ENCODE peak calls at places on chromosomes 4 and X, in five cellular contexts. One of them, this sample, is unnamed.
A peak's percentile ranks its signal among the peaks of the same experiment; 100 is the strongest.

GRCh38 chr4:41155194-41155830 is 59.0 kb downstream of the APBB2 start:
- DNase-seq in HepG2: no peak
- DNase-seq in GM23338: no peak
- DNase-seq in GM12878: no peak
- DNase-seq in H1: no peak
- DNase-seq in this sample: no peak

GRCh38 chrX:12567857-12568256 is 223.4 kb upstream of the PRPS2 start:
- DNase-seq in HepG2: no peak
- DNase-seq in GM23338: peak; percentile 15
- DNase-seq in GM12878: no peak
- DNase-seq in H1: no peak
- DNase-seq in this sample: no peak

GRCh38 chr4:40280586-40280985 is 54.5 kb upstream of the CHRNA9 start:
- DNase-seq in HepG2: no peak
- DNase-seq in GM23338: no peak
- DNase-seq in GM12878: no peak
- DNase-seq in H1: no peak
- DNase-seq in this sample: no peak

GRCh38 chrX:21926527-21927278 is 13.8 kb upstream of the SMS start:
- DNase-seq in HepG2: peak; percentile 82
- DNase-seq in GM23338: peak; percentile 51
- DNase-seq in GM12878: no peak
- DNase-seq in H1: no peak
- DNase-seq in this sample: no peak

GRCh38 chrX:49264460-49264859 is at the start of gene FOXP3:
- DNase-seq in HepG2: no peak
- DNase-seq in GM23338: no peak
- DNase-seq in GM12878: no peak
- DNase-seq in H1: no peak
- DNase-seq in this sample: no peak

GRCh38 chrX:101564651-101565050 is 14.3 kb downstream of the ARMCX1 start:
- DNase-seq in HepG2: no peak
- DNase-seq in GM23338: no peak
- DNase-seq in GM12878: no peak
- DNase-seq in H1: no peak
- DNase-seq in this sample: no peak

GRCh38 chr4:110526589-110526988 is 50.6 kb downstream of the ENPEP start:
- DNase-seq in HepG2: no peak
- DNase-seq in GM23338: no peak
- DNase-seq in GM12878: no peak
- DNase-seq in H1: no peak
- DNase-seq in this sample: no peak

GRCh38 chr4:78155616-78156105 is 98.5 kb downstream of the FRAS1 start:
- DNase-seq in HepG2: peak; percentile 88
- DNase-seq in GM23338: no peak
- DNase-seq in GM12878: no peak
- DNase-seq in H1: no peak
- DNase-seq in this sample: no peak

GRCh38 chrX:151006410-151007109 is 23.4 kb downstream of the HMGB3 start:
- DNase-seq in HepG2: no peak
- DNase-seq in GM23338: no peak
- DNase-seq in GM12878: no peak
- DNase-seq in H1: no peak
- DNase-seq in this sample: no peak

GRCh38 chr4:74364649-74365491 is at the start of gene EREG:
- DNase-seq in HepG2: no peak
- DNase-seq in GM23338: peak; percentile 94
- DNase-seq in GM12878: no peak
- DNase-seq in H1: peak; percentile 84
- DNase-seq in this sample: peak; percentile 84

GRCh38 chrX:71945435-71945834 is 34.8 kb downstream of the NHSL2 start:
- DNase-seq in HepG2: no peak
- DNase-seq in GM23338: no peak
- DNase-seq in GM12878: no peak
- DNase-seq in H1: no peak
- DNase-seq in this sample: no peak

GRCh38 chr4:24917076-24917856 is 4.4 kb upstream of the CCDC149 start:
- DNase-seq in HepG2: no peak
- DNase-seq in GM23338: no peak
- DNase-seq in GM12878: no peak
- DNase-seq in H1: peak; percentile 58
- DNase-seq in this sample: peak; percentile 17

GRCh38 chrX:121365572-121366161 is 318.3 kb downstream of the GLUD2 start:
- DNase-seq in HepG2: no peak
- DNase-seq in GM23338: no peak
- DNase-seq in GM12878: no peak
- DNase-seq in H1: no peak
- DNase-seq in this sample: no peak

GRCh38 chrX:106955004-106955772 is 35.0 kb downstream of the CLDN2 start:
- DNase-seq in HepG2: peak; percentile 82
- DNase-seq in GM23338: no peak
- DNase-seq in GM12878: no peak
- DNase-seq in H1: no peak
- DNase-seq in this sample: no peak

GRCh38 chr4:107862658-107863057 is 37.9 kb downstream of the SGMS2 start:
- DNase-seq in HepG2: peak; percentile 5
- DNase-seq in GM23338: peak; percentile 13
- DNase-seq in GM12878: no peak
- DNase-seq in H1: no peak
- DNase-seq in this sample: no peak

GRCh38 chr4:12949719-12950118 is 534.4 kb downstream of the RAB28 start:
- DNase-seq in HepG2: peak; percentile 84
- DNase-seq in GM23338: no peak
- DNase-seq in GM12878: no peak
- DNase-seq in H1: no peak
- DNase-seq in this sample: no peak

GRCh38 chr4:86942185-86942666 is 7.4 kb downstream of the AFF1 start:
- DNase-seq in HepG2: peak; percentile 62
- DNase-seq in GM23338: no peak
- DNase-seq in GM12878: no peak
- DNase-seq in H1: no peak
- DNase-seq in this sample: no peak

GRCh38 chrX:150547511-150548115 is 20.8 kb upstream of the MTM1 start:
- DNase-seq in HepG2: no peak
- DNase-seq in GM23338: peak; percentile 64
- DNase-seq in GM12878: no peak
- DNase-seq in H1: peak; percentile 57
- DNase-seq in this sample: peak; percentile 48

GRCh38 chrX:35382966-35383365 is 415.2 kb upstream of the MAGEB16 start:
- DNase-seq in HepG2: no peak
- DNase-seq in GM23338: peak; percentile 0
- DNase-seq in GM12878: no peak
- DNase-seq in H1: no peak
- DNase-seq in this sample: no peak

GRCh38 chr4:29423836-29424721 is 1296.1 kb upstream of the PCDH7 start:
- DNase-seq in HepG2: no peak
- DNase-seq in GM23338: no peak
- DNase-seq in GM12878: no peak
- DNase-seq in H1: no peak
- DNase-seq in this sample: no peak

GRCh38 chrX:48648299-48648698 is 35.3 kb upstream of the WAS start:
- DNase-seq in HepG2: peak; percentile 28
- DNase-seq in GM23338: peak; percentile 77
- DNase-seq in GM12878: no peak
- DNase-seq in H1: peak; percentile 50
- DNase-seq in this sample: peak; percentile 21

GRCh38 chr4:3408793-3409330 is 32.9 kb upstream of the HGFAC start:
- DNase-seq in HepG2: no peak
- DNase-seq in GM23338: no peak
- DNase-seq in GM12878: no peak
- DNase-seq in H1: no peak
- DNase-seq in this sample: no peak

GRCh38 chr4:82623284-82623683 is 61.5 kb upstream of the TMEM150C start:
- DNase-seq in HepG2: no peak
- DNase-seq in GM23338: no peak
- DNase-seq in GM12878: no peak
- DNase-seq in H1: no peak
- DNase-seq in this sample: no peak

GRCh38 chr4:13920901-13921300 is 293.4 kb upstream of the BOD1L1 start:
- DNase-seq in HepG2: peak; percentile 16
- DNase-seq in GM23338: peak; percentile 17
- DNase-seq in GM12878: no peak
- DNase-seq in H1: no peak
- DNase-seq in this sample: no peak

GRCh38 chr4:10949039-10949728 is 264.6 kb upstream of the CLNK start:
- DNase-seq in HepG2: no peak
- DNase-seq in GM23338: no peak
- DNase-seq in GM12878: no peak
- DNase-seq in H1: no peak
- DNase-seq in this sample: no peak

GRCh38 chrX:122579036-122579435 is 605.0 kb upstream of the GRIA3 start:
- DNase-seq in HepG2: no peak
- DNase-seq in GM23338: no peak
- DNase-seq in GM12878: no peak
- DNase-seq in H1: no peak
- DNase-seq in this sample: no peak

GRCh38 chrX:122583526-122583925 is 600.6 kb upstream of the GRIA3 start:
- DNase-seq in HepG2: no peak
- DNase-seq in GM23338: no peak
- DNase-seq in GM12878: no peak
- DNase-seq in H1: no peak
- DNase-seq in this sample: no peak

GRCh38 chrX:122582280-122582679 is 601.8 kb upstream of the GRIA3 start:
- DNase-seq in HepG2: no peak
- DNase-seq in GM23338: no peak
- DNase-seq in GM12878: no peak
- DNase-seq in H1: no peak
- DNase-seq in this sample: no peak

DNA sequence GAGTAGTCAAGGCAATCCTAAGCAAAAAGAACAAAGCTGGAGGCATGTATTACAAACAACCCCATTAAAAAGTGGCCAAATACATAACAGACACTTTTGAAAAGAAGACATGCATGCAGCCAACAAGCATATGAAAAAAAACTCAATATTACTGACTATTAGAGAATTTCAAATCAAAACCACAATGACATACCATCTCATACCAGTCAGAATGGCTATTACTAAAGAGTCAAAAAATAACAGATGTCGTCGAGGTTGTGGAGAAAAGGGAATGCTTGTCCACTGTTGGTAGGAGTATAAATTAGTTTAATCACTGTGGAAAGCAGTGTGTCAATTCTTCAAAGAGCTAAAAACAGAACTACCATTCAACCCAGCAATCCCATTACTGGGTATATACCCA is 604.6 kb upstream of the GRIA3 start:
- DNase-seq in HepG2: no peak
- DNase-seq in GM23338: no peak
- DNase-seq in GM12878: no peak
- DNase-seq in H1: no peak
- DNase-seq in this sample: no peak
- TF ChIP-seq CREB1 in HepG2: no peak
- TF ChIP-seq CREB1 in GM23338: no peak
- TF ChIP-seq CREB1 in GM12878: no peak
- TF ChIP-seq CREB1 in H1: no peak
- TF ChIP-seq CREB1 in this sample: no peak

GRCh38 chrX:103624111-103624510 is 4.7 kb upstream of the TCEAL1 start:
- DNase-seq in HepG2: no peak
- DNase-seq in GM23338: no peak
- DNase-seq in GM12878: no peak
- DNase-seq in H1: no peak
- DNase-seq in this sample: no peak
- TF ChIP-seq CREB1 in HepG2: no peak
- TF ChIP-seq CREB1 in GM23338: no peak
- TF ChIP-seq CREB1 in GM12878: no peak
- TF ChIP-seq CREB1 in H1: no peak
- TF ChIP-seq CREB1 in this sample: no peak

GRCh38 chr4:154344686-154345085 is 146.9 kb downstream of the DCHS2 start:
- DNase-seq in HepG2: peak; percentile 1
- DNase-seq in GM23338: peak; percentile 64
- DNase-seq in GM12878: no peak
- DNase-seq in H1: no peak
- DNase-seq in this sample: peak; percentile 42
- TF ChIP-seq CREB1 in HepG2: no peak
- TF ChIP-seq CREB1 in GM23338: no peak
- TF ChIP-seq CREB1 in GM12878: no peak
- TF ChIP-seq CREB1 in H1: no peak
- TF ChIP-seq CREB1 in this sample: no peak

DNA sequence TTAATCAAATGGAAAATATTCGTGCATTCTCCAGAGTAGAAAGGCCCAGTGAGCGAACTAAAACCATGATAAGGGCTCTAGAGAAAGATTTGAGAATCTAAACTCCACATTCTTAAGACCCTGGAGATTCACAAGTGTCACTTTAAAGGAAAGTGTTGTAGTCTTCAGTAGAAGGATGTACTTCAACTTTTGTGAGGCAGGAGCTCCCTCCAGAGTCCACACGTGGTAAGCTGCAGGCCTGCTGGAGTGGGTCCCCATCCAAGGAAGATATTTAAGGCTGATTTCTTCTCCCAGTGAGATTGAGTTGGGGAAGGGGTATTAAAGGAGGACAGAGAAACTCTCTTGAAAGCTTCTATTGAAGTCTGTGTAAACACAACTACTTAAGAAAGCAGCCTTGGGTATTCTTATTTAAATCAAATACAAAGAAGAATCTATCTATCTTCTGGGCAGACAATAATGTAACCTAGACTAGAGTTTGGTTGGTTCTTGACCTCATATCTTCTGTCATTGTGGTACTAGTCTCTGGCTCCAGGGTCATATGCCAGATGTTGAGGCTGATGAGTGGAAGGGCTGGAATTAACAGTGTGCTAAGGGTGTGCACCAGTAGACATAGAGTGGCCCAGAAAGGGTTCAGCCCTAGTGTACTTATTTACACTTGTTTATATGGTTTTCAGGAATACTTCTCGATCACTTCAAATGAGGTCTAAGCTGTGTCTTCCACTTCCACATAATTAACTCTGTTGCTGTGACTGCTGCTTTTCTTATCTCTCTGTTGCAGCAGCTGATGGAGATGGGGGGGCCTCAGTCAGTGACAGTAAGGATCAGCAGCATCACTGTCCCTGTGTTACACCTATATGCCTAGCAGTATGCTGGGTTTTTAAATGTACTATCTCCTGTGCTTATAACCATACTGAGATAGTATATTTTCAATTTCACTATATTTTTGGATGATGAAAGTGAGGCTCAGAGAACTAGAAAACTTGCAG is 76.1 kb downstream of the HMGB2 start:
- DNase-seq in HepG2: peak; percentile 29
- DNase-seq in GM23338: peak; percentile 90
- DNase-seq in GM12878: no peak
- DNase-seq in H1: no peak
- DNase-seq in this sample: peak; percentile 77
- TF ChIP-seq CREB1 in HepG2: no peak
- TF ChIP-seq CREB1 in GM23338: no peak
- TF ChIP-seq CREB1 in GM12878: no peak
- TF ChIP-seq CREB1 in H1: no peak
- TF ChIP-seq CREB1 in this sample: no peak

GRCh38 chrX:44227981-44228380 is 115.5 kb downstream of the EFHC2 start:
- DNase-seq in HepG2: no peak
- DNase-seq in GM23338: peak; percentile 51
- DNase-seq in GM12878: no peak
- DNase-seq in H1: no peak
- DNase-seq in this sample: no peak
- TF ChIP-seq CREB1 in HepG2: no peak
- TF ChIP-seq CREB1 in GM23338: no peak
- TF ChIP-seq CREB1 in GM12878: no peak
- TF ChIP-seq CREB1 in H1: no peak
- TF ChIP-seq CREB1 in this sample: no peak